ENCODE peak calls at places on chromosomes 13 and 19, in eight cellular contexts. O, K, L, Q, S, Z, C and P are unnamed samples.

GRCh38 chr19:12973236-12973635 is 3.9 kb downstream of the DAND5 start:
- DNase-seq in O (no peak), K (no peak), L (no peak), Q (no peak), S (no peak), Z (no peak), C (no peak), P (no peak)

GRCh38 chr13:80604094-80604493 is 263.2 kb upstream of the SPRY2 start:
- DNase-seq in O (no peak), K (peak), L (no peak), Q (peak), S (no peak), Z (no peak), C (no peak), P (no peak)

GRCh38 chr13:44715287-44716224 is 139.4 kb upstream of the TSC22D1 start:
- DNase-seq in O (peak), K (no peak), L (no peak), Q (no peak), S (peak), Z (no peak), C (no peak), P (no peak)

GRCh38 chr19:50974702-50975555 is 5.5 kb upstream of the KLK6 start:
- DNase-seq in O (no peak), K (no peak), L (no peak), Q (no peak), S (no peak), Z (no peak), C (no peak), P (no peak)

GRCh38 chr13:32581177-32581786 is 5.0 kb upstream of the PDS5B start:
- DNase-seq in O (no peak), K (no peak), L (no peak), Q (peak), S (peak), Z (no peak), C (peak), P (peak)

GRCh38 chr19:9885077-9885552 is 50.0 kb downstream of the PIN1 start:
- DNase-seq in O (no peak), K (peak), L (no peak), Q (peak), S (peak), Z (no peak), C (peak), P (no peak)

GRCh38 chr19:48475369-48476068 is 6.3 kb downstream of the CYTH2 start:
- DNase-seq in O (no peak), K (no peak), L (no peak), Q (no peak), S (no peak), Z (no peak), C (no peak), P (no peak)

GRCh38 chr19:47099576-47100050 is 14.0 kb downstream of the ZC3H4 start:
- DNase-seq in O (no peak), K (no peak), L (no peak), Q (no peak), S (no peak), Z (no peak), C (no peak), P (peak)

GRCh38 chr19:33303791-33304759 is 1.7 kb upstream of the CEBPA start:
- DNase-seq in O (peak), K (no peak), L (peak), Q (no peak), S (no peak), Z (peak), C (no peak), P (no peak)

GRCh38 chr19:18504886-18505610 is 16.8 kb downstream of the ELL start:
- DNase-seq in O (no peak), K (no peak), L (no peak), Q (no peak), S (no peak), Z (no peak), C (no peak), P (no peak)

GRCh38 chr19:14674764-14675163 is at the start of gene ADGRE3:
- DNase-seq in O (no peak), K (no peak), L (no peak), Q (peak), S (no peak), Z (no peak), C (no peak), P (peak)
- TF ChIP-seq CTCF in O (no peak), K (no peak), L (no peak), Q (no peak), S (no peak), Z (no peak), C (no peak), P (no peak)

GRCh38 chr19:801030-801860 is 4.0 kb downstream of the PTBP1 start:
- DNase-seq in O (no peak), K (peak), L (no peak), Q (no peak), S (peak), Z (peak), C (no peak), P (no peak)
- TF ChIP-seq CTCF in O (no peak), K (no peak), L (no peak), Q (no peak), S (no peak), Z (no peak), C (no peak), P (no peak)

GRCh38 chr13:110307697-110308376 is 753 bp downstream of the COL4A2 start:
- DNase-seq in O (peak), K (no peak), L (no peak), Q (peak), S (peak), Z (peak), C (peak), P (no peak)

GRCh38 chr13:110310541-110311491 is 3.7 kb downstream of the COL4A2 start:
- DNase-seq in O (peak), K (no peak), L (no peak), Q (no peak), S (no peak), Z (no peak), C (no peak), P (no peak)

GRCh38 chr13:110309661-110310524 is 2.8 kb downstream of the COL4A2 start:
- DNase-seq in O (peak), K (no peak), L (no peak), Q (no peak), S (no peak), Z (no peak), C (no peak), P (no peak)

GRCh38 chr13:110308377-110309158 is 1.5 kb downstream of the COL4A2 start:
- DNase-seq in O (peak), K (no peak), L (no peak), Q (peak), S (peak), Z (no peak), C (no peak), P (no peak)

GRCh38 chr13:110309159-110309476 is 2.0 kb downstream of the COL4A2 start:
- DNase-seq in O (peak), K (no peak), L (no peak), Q (no peak), S (no peak), Z (no peak), C (no peak), P (no peak)
- TF ChIP-seq CTCF in O (no peak), K (no peak), L (no peak), Q (no peak), S (no peak), Z (no peak), C (no peak), P (no peak)

DNA sequence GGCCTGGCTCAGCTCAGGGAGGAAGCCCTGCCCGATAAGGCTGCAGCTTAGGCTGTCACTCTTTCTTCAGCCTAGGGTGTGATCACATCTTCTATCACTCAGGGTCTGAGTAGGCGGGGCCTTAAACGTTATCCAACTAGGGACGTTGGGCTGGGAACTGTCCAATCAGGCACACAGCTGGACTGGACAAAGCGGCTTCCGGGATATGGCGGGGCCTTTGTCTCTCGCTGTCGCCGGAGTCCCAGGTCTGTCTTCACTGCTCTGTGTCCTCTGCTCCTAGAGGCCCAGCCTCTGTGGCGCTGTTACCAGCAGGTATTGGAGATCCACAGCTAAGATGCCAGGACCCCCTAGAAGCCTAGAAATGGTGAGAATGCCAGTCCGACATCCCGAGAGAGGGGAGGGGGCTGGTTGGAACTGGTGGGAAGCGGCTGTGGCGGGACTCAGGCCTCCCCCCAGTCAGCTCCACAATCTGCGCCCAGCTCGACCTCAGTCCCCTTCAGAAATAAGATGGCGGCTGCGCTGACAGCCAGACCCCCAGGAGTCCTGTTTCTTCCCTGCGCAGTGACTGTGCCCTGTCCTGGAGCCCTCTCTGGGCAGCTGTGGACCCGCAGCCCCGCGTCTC is at the start of gene ZNF254:
- DNase-seq in O (peak), K (peak), L (peak), Q (peak), S (peak), Z (peak), C (peak), P (peak)
- TF ChIP-seq CTCF in O (no peak), K (peak), L (no peak), Q (peak), S (no peak), Z (no peak), C (no peak), P (peak)

DNA sequence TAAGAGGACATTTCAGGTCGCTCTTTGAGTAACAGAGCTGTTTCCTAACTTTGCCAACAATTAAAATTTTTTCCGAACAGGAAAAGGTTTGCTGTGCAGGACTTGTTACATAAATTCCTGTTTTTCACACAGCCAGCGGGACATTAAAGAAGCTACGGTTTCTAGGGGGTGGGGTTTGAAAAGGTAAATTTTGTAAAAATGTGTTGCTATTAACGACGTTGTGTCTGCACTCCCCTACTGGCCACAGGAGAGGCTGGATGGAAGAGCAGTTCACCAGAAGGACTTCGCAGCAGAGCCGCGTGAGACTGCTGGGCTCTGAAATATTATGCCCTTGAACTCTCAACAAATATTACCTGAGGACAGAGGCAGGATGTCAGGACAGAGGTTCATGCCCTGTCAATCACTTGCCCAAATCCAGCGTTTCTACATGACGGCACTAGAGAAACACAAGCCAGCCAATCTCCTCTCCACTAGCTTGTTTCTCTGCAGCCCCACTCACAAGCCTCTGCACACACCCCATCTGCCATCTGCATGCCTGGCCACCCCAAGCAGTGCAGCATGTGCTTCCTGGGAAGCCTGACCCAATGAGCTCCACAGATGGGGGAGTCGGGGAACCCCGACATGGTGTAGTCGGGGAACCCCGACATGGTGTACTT is 102.0 kb downstream of the FOXO1 start:
- DNase-seq in O (no peak), K (no peak), L (no peak), Q (peak), S (no peak), Z (no peak), C (no peak), P (peak)
- TF ChIP-seq CTCF in O (no peak), K (peak), L (no peak), Q (peak), S (no peak), Z (no peak), C (no peak), P (no peak)

DNA sequence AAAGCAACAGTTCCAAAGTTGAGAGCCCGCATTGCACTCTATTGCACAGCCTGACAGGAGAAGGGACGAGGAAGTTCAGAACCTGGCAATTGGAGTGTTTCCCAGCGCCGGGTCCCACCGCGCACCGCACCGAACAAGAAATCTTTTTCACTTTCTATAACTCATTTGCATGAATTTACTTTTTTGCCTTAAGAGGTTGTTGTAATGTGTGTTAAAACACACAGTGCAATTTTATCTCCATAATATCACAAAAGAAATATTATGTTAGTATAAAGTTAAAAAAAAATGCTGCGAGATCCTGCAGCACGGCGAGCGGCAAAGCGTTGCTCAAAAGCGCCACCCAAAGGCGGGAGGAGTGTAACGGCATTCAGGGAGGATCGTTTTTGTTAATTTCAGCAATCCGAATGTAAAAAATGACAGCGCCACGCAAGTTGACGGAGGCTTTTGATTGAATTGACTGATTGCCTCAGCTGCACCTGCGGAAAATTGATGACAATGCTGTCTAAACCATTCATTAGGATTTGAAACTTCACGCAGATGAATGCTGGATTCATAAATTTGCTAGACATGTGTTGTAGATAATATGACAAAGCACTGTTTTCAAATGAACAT is 303.6 kb upstream of the ZNF507 start:
- DNase-seq in O (no peak), K (peak), L (no peak), Q (peak), S (peak), Z (peak), C (peak), P (peak)
- TF ChIP-seq CTCF in O (no peak), K (peak), L (peak), Q (peak), S (peak), Z (peak), C (peak), P (peak)

GRCh38 chr13:54884645-54885044 is 1856.0 kb downstream of the OLFM4 start:
- DNase-seq in O (no peak), K (no peak), L (no peak), Q (no peak), S (no peak), Z (no peak), C (no peak), P (no peak)
- TF ChIP-seq CTCF in O (no peak), K (no peak), L (no peak), Q (no peak), S (no peak), Z (no peak), C (no peak), P (no peak)

GRCh38 chr13:60986301-60986700 is 429.3 kb downstream of the PCDH20 start:
- DNase-seq in O (no peak), K (no peak), L (no peak), Q (no peak), S (no peak), Z (no peak), C (no peak), P (no peak)

GRCh38 chr13:60990032-60990733 is 425.5 kb downstream of the PCDH20 start:
- DNase-seq in O (no peak), K (no peak), L (no peak), Q (no peak), S (no peak), Z (peak), C (no peak), P (peak)
- TF ChIP-seq CTCF in O (no peak), K (no peak), L (no peak), Q (no peak), S (no peak), Z (no peak), C (no peak), P (peak)

DNA sequence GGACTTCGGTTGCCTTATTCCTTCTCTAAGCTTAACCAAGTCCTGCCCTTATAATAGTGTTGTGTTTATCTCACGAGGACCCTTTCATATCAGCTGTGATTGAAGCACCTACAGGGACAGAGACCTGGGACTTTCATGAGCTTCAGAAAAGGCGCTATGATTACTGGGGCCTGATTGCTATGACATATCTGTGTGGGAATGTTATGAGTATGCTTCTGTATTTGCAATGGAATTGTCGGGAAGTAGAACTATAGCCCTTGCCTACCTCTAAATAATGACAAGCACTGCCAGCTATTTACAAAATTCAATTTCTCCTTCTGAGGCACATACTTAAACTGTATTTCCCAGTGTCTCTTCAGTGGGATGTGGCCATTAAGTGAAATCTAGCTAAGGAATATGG is 191.5 kb downstream of the LHFPL6 start:
- DNase-seq in O (no peak), K (no peak), L (no peak), Q (peak), S (peak), Z (no peak), C (no peak), P (no peak)
- TF ChIP-seq CTCF in O (no peak), K (no peak), L (no peak), Q (no peak), S (no peak), Z (no peak), C (no peak), P (no peak)